ENCODE peak calls at places on chromosomes 4 and X, in seven cellular contexts. Q is IMR-90, E is A549, V is K562, S is HepG2, U is GM12878, J is SK-N-SH. C is an unnamed sample.

GRCh38 chr4:151808120-151808529 is 47.3 kb upstream of the GATB start:
- DNase-seq in Q (peak; percentile 31), S (no peak), J (no peak), V (no peak), U (no peak), E (no peak), C (no peak)

GRCh38 chr4:181017038-181017437 is 1226.2 kb upstream of the TENM3 start:
- DNase-seq in S (no peak), E (no peak), Q (no peak), J (no peak), U (no peak), V (no peak), C (no peak)

GRCh38 chr4:55269970-55270369 is 76.1 kb upstream of the SRD5A3 start:
- DNase-seq in U (no peak), E (no peak), J (no peak), S (no peak), Q (no peak), V (no peak), C (no peak)

GRCh38 chr4:89434364-89434988 is 126.9 kb upstream of the GPRIN3 start:
- DNase-seq in J (peak; percentile 34), E (peak; percentile 6), Q (peak; percentile 35), U (no peak), S (no peak), V (no peak), C (no peak)

GRCh38 chrX:110985470-110985869 is 110.5 kb upstream of the PAK3 start:
- DNase-seq in E (no peak), V (no peak), Q (no peak), S (no peak), J (no peak), U (no peak), C (no peak)

GRCh38 chrX:136779346-136779781 is 1.4 kb downstream of the ARHGEF6 start:
- DNase-seq in U (peak; percentile 32), S (no peak), Q (no peak), E (no peak), J (no peak), V (no peak), C (no peak)

GRCh38 chrX:136662976-136663375 is 15.0 kb downstream of the CD40LG start:
- DNase-seq in J (no peak), E (no peak), Q (no peak), U (no peak), S (no peak), V (no peak), C (no peak)

GRCh38 chr4:124423160-124423559 is 289.4 kb downstream of the ANKRD50 start:
- DNase-seq in Q (peak; percentile 65), E (no peak), S (no peak), U (no peak), J (no peak), V (no peak), C (no peak)

GRCh38 chrX:111270339-111270738 is at the start of gene CAPN6:
- DNase-seq in U (no peak), J (no peak), V (no peak), S (no peak), Q (peak; percentile 5), E (no peak), C (peak; percentile 43)

GRCh38 chr4:108693819-108694218 is 43.4 kb downstream of the OSTC start:
- DNase-seq in V (no peak), S (no peak), Q (peak; percentile 25), E (no peak), J (no peak), U (no peak), C (no peak)

GRCh38 chr4:38523524-38524448 is 140.2 kb upstream of the KLF3 start:
- DNase-seq in E (no peak), V (peak; percentile 58), S (no peak), J (no peak), U (peak; percentile 82), Q (no peak), C (no peak)

GRCh38 chr4:14404730-14405129 is 597.6 kb upstream of the CPEB2 start:
- DNase-seq in V (no peak), S (no peak), U (no peak), J (no peak), Q (no peak), E (no peak), C (no peak)

GRCh38 chr4:40678421-40678820 is 48.8 kb upstream of the RBM47 start:
- DNase-seq in Q (no peak), S (no peak), U (no peak), J (no peak), V (no peak), E (no peak), C (no peak)

GRCh38 chr4:40669504-40669903 is 39.8 kb upstream of the RBM47 start:
- DNase-seq in S (no peak), Q (no peak), E (no peak), J (no peak), U (peak; percentile 62), V (no peak), C (no peak)

GRCh38 chr4:40675166-40675565 is 45.5 kb upstream of the RBM47 start:
- DNase-seq in S (no peak), U (no peak), Q (no peak), J (no peak), V (no peak), E (no peak), C (no peak)

DNA sequence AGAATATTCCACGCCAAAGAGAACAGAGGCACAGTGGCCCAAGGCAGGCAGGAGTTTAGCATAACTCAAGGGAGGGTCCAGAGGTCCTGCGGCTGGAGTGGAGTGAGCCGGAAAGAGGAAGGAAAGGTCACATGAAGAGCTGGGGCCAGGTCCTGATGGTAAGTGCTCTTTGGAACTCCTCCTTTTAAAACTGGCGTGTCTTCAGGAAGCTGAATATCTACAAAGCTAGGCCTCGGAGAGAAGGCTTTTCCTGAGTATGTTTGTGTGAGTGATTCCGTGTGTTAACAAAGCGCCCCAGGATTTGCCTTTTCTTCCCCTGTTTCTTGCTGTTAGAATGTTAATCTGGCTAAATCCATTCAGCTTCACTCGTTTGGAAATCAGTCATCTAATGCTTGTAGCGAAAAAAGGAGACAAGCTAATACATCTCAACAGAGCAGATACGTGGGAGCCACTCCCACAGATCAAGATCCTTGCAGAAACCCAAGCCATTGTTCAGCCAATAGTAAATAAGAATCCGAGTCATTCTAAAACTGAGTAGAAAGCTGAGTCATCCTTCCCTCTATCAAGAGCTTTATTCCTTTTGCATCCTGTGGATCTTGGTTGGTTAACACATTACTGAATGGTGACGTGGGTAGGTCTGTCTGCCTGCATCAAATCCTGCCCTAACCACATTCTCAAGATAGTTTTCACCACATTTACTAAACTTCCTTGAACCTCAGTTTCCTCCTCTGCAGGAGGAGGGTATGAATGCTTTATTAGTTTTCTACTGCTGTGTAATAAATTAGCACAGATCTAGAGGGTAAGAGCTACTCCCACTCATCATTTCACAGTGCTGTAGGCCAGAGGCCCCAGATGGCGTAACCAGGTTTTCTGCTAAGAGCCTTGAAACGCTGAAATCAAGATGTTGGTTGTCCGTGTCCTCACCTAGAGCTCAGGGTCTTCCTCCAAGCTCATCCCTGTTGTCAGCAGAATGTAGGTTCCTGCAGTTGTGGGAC is 43.2 kb upstream of the RBM47 start:
- DNase-seq in V (peak; percentile 15), Q (peak; percentile 99), J (no peak), E (peak; percentile 83), S (peak; percentile 57), U (peak; percentile 98), C (peak; percentile 17)
- TF ChIP-seq RFX5 in V (no peak), Q (no peak), J (no peak), E (no peak), S (no peak), U (no peak), C (no peak)

GRCh38 chrX:71541546-71542022 is 8.7 kb downstream of the OGT start:
- DNase-seq in J (no peak), V (no peak), E (no peak), U (no peak), Q (peak; percentile 75), S (no peak), C (no peak)

GRCh38 chrX:71542825-71543224 is 9.9 kb downstream of the OGT start:
- DNase-seq in V (no peak), S (no peak), Q (no peak), E (no peak), U (no peak), J (no peak), C (no peak)

GRCh38 chrX:71543316-71543715 is 10.4 kb downstream of the OGT start:
- DNase-seq in S (no peak), E (peak; percentile 35), Q (peak; percentile 83), J (no peak), U (no peak), V (no peak), C (no peak)

GRCh38 chrX:71540801-71541545 is 8.1 kb downstream of the OGT start:
- DNase-seq in S (no peak), V (no peak), Q (no peak), E (no peak), U (no peak), J (no peak), C (no peak)

DNA sequence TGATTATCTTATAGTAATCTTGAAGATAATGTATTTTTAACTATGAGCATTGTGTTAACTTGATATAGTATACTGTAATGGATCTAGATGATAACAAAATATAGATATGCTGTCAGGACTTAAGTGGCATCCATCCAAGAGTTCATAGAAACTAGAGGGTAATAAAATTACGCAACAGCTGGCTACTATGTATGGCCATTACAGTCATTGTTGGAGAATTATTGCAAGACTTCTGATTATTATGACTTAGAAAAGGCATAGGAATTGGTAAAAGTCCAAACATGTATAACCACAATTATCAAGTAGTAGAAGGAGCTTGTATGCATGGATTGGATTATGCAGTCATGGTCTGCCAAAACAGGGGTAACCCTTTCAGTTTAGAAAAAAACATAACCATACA is 9.5 kb downstream of the OGT start:
- DNase-seq in S (no peak), J (no peak), Q (peak; percentile 77), U (no peak), V (no peak), E (no peak), C (no peak)
- H3K27ac ChIP-seq in S (no peak overlapping the region), J (peak overlapping the region; percentile 81), Q (no peak overlapping the region), U (peak overlapping the region; percentile 51), V (no peak overlapping the region), E (no peak overlapping the region), C (no peak overlapping the region)

DNA sequence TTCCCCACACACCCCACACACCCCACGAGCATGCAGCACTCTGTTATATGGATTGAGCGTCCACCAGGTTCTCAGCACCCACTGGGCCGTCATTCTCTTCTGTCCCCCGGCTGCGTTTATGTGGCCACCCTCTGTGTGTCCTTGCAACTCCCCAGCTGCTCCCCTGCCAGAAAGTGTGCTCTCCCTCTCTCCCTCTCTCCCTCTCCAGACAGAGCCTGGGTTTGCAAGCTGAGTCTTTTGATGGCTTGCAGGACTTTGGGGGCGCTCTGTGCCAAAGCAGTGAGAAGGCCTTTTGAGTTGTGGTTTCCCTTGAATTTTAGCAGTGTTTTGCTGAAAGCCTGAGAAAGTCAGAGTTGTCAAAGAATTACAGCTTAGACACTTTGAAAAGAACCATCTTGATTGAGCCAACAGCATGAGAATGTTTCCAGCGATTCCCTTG is 173.5 kb downstream of the DCLK2 start:
- DNase-seq in J (no peak), U (no peak), Q (no peak), S (no peak), E (no peak), V (no peak), C (no peak)
- TF ChIP-seq RFX5 in J (no peak), U (no peak), Q (no peak), S (no peak), E (no peak), V (no peak), C (no peak)

GRCh38 chr4:12987284-12987683 is 496.9 kb downstream of the RAB28 start:
- DNase-seq in E (no peak), V (no peak), J (no peak), U (no peak), S (no peak), Q (no peak), C (no peak)
- H3K27ac ChIP-seq in E (no peak overlapping the region), V (no peak overlapping the region), J (no peak overlapping the region), U (no peak overlapping the region), S (no peak overlapping the region), Q (no peak overlapping the region), C (no peak overlapping the region)

GRCh38 chr4:8006471-8006870 is 66.8 kb upstream of the AFAP1 start:
- DNase-seq in V (no peak), Q (no peak), U (no peak), E (no peak), J (no peak), S (no peak), C (no peak)
- TF ChIP-seq RFX5 in V (no peak), Q (no peak), U (no peak), E (no peak), J (no peak), S (no peak), C (no peak)

C was measured in H1.